ENCODE peak calls at places on chromosomes 7 and 10, in four cellular contexts. E, Z, U and A are unnamed samples.

GRCh38 chr7:657565-658119 is 68.9 kb upstream of the DNAAF5 start:
- DNase-seq in E (peak), Z (peak), U (no peak), A (no peak)

GRCh38 chr10:124611738-124612137 is 132.4 kb downstream of the FAM53B start:
- DNase-seq in E (no peak), Z (peak), U (no peak), A (peak)

GRCh38 chr10:84401838-84402611 is 73.6 kb downstream of the CCSER2 start:
- DNase-seq in E (no peak), Z (no peak), U (no peak), A (no peak)

GRCh38 chr10:70364001-70364771 is 18.2 kb downstream of the LRRC20 start:
- DNase-seq in E (peak), Z (peak), U (peak), A (peak)

GRCh38 chr7:134834689-134835462 is 55.4 kb downstream of the CALD1 start:
- DNase-seq in E (no peak), Z (no peak), U (peak), A (peak)

GRCh38 chr7:156950381-156950858 is 908 bp downstream of the NOM1 start:
- DNase-seq in E (no peak), Z (no peak), U (peak), A (peak)

GRCh38 chr10:104022020-104022419 is 55.1 kb downstream of the SLK start:
- DNase-seq in E (no peak), Z (no peak), U (no peak), A (no peak)

GRCh38 chr10:74290703-74291102 is 139.7 kb downstream of the ADK start:
- DNase-seq in E (no peak), Z (no peak), U (no peak), A (no peak)

GRCh38 chr10:121596668-121597503 is 1.4 kb downstream of the FGFR2 start:
- DNase-seq in E (peak), Z (no peak), U (no peak), A (no peak)

GRCh38 chr10:58514102-58514472 is 1.4 kb downstream of the BICC1 start:
- DNase-seq in E (no peak), Z (no peak), U (no peak), A (no peak)

GRCh38 chr7:139731802-139732470 is 45.9 kb downstream of the HIPK2 start:
- DNase-seq in E (peak), Z (peak), U (no peak), A (no peak)

GRCh38 chr7:99752354-99752753 is 17.4 kb upstream of the CYP3A7 start:
- DNase-seq in E (no peak), Z (no peak), U (peak), A (peak)

GRCh38 chr7:112252691-112253090 is 46.2 kb downstream of the ZNF277 start:
- DNase-seq in E (no peak), Z (no peak), U (no peak), A (no peak)

GRCh38 chr7:159031750-159032149 is 112.9 kb downstream of the VIPR2 start:
- DNase-seq in E (peak), Z (no peak), U (no peak), A (no peak)

GRCh38 chr10:118983263-118983662 is 46.3 kb upstream of the NANOS1 start:
- DNase-seq in E (no peak), Z (peak), U (no peak), A (no peak)

GRCh38 chr10:8614054-8614565 is 559.6 kb downstream of the GATA3 start:
- DNase-seq in E (no peak), Z (no peak), U (no peak), A (no peak)

GRCh38 chr7:38051311-38051710 is 126.7 kb upstream of the STARD3NL start:
- DNase-seq in E (no peak), Z (no peak), U (no peak), A (no peak)

GRCh38 chr7:148264933-148265557 is 325.5 kb upstream of the C7orf33 start:
- DNase-seq in E (peak), Z (peak), U (peak), A (peak)

GRCh38 chr10:122181901-122182799 is 88.9 kb upstream of the BTBD16 start:
- DNase-seq in E (no peak), Z (no peak), U (no peak), A (no peak)

GRCh38 chr10:10824611-10825148 is 193.0 kb upstream of the CELF2 start:
- DNase-seq in E (peak), Z (no peak), U (no peak), A (no peak)

GRCh38 chr7:53350241-53350640 is 314.8 kb downstream of the POM121L12 start:
- DNase-seq in E (peak), Z (peak), U (peak), A (peak)

GRCh38 chr7:121041516-121042148 is 53.1 kb downstream of the CPED1 start:
- DNase-seq in E (no peak), Z (no peak), U (peak), A (peak)

GRCh38 chr7:151923097-151923876 is 33.0 kb upstream of the GALNTL5 start:
- DNase-seq in E (peak), Z (peak), U (no peak), A (no peak)

GRCh38 chr10:132972149-132972985 is 30.0 kb upstream of the CFAP46 start:
- DNase-seq in E (no peak), Z (no peak), U (no peak), A (no peak)

GRCh38 chr10:104819731-104820130 is 178.6 kb downstream of the SORCS3 start:
- DNase-seq in E (no peak), Z (no peak), U (no peak), A (no peak)

GRCh38 chr10:819326-819725 is 112.2 kb downstream of the LARP4B start:
- DNase-seq in E (no peak), Z (no peak), U (no peak), A (no peak)

GRCh38 chr10:103663802-103664201 is 170.3 kb downstream of the NEURL1 start:
- DNase-seq in E (no peak), Z (no peak), U (no peak), A (no peak)

GRCh38 chr7:134891262-134892001 is 94.9 kb upstream of the AGBL3 start:
- DNase-seq in E (peak), Z (no peak), U (peak), A (peak)

GRCh38 chr10:61463035-61463909 is 10.1 kb upstream of the TMEM26 start:
- DNase-seq in E (no peak), Z (no peak), U (no peak), A (no peak)

GRCh38 chr10:98097611-98098010 is 36.8 kb upstream of the R3HCC1L start:
- DNase-seq in E (no peak), Z (no peak), U (no peak), A (no peak)

GRCh38 chr7:7498881-7499280 is 36.8 kb downstream of the COL28A1 start:
- DNase-seq in E (no peak), Z (no peak), U (no peak), A (no peak)

GRCh38 chr7:132112111-132112510 is 464.2 kb downstream of the PLXNA4 start:
- DNase-seq in E (no peak), Z (no peak), U (no peak), A (no peak)

GRCh38 chr10:93259126-93259525 is 185.4 kb downstream of the CYP26A1 start:
- DNase-seq in E (no peak), Z (no peak), U (no peak), A (no peak)

GRCh38 chr7:24075426-24075810 is 208.6 kb upstream of the NPY start:
- DNase-seq in E (no peak), Z (no peak), U (no peak), A (no peak)

GRCh38 chr10:100186253-100186780 is 488 bp upstream of the ERLIN1 start:
- DNase-seq in E (peak), Z (peak), U (peak), A (no peak)

GRCh38 chr10:100185364-100186252 is at the start of gene ERLIN1:
- DNase-seq in E (peak), Z (peak), U (peak), A (peak)

GRCh38 chr10:100184426-100185219 is 1.2 kb downstream of the ERLIN1 start:
- DNase-seq in E (no peak), Z (peak), U (peak), A (peak)

GRCh38 chr10:100183482-100183881 is 2.3 kb downstream of the ERLIN1 start:
- DNase-seq in E (no peak), Z (peak), U (peak), A (peak)

GRCh38 chr10:100186813-100187212 is 984 bp upstream of the ERLIN1 start:
- DNase-seq in E (peak), Z (peak), U (peak), A (peak)
- TF ChIP-seq POLR2A in E (no peak), Z (peak), U (no peak), A (no peak)

GRCh38 chr10:42149722-42150427 is 488.5 kb downstream of the ZNF33B start:
- DNase-seq in E (no peak), Z (no peak), U (no peak), A (no peak)
- TF ChIP-seq POLR2A in E (no peak), Z (no peak), U (no peak), A (no peak)

GRCh38 chr10:89302628-89303027 is 782 bp downstream of the IFIT2 start:
- DNase-seq in E (no peak), Z (peak), U (no peak), A (no peak)
- TF ChIP-seq POLR2A in E (no peak), Z (no peak), U (no peak), A (no peak)

GRCh38 chr7:128453836-128454804 is 1.6 kb upstream of the HILPDA start:
- DNase-seq in E (peak), Z (no peak), U (no peak), A (no peak)
- TF ChIP-seq POLR2A in E (no peak), Z (no peak), U (no peak), A (no peak)

GRCh38 chr7:39567294-39567693 is 1.1 kb downstream of the YAE1 start:
- DNase-seq in E (no peak), Z (no peak), U (no peak), A (no peak)

GRCh38 chr7:39565538-39565937 is 666 bp upstream of the YAE1 start:
- DNase-seq in E (no peak), Z (no peak), U (no peak), A (no peak)

GRCh38 chr7:39560398-39560797 is 5.8 kb upstream of the YAE1 start:
- DNase-seq in E (no peak), Z (no peak), U (peak), A (no peak)

GRCh38 chr7:39560997-39561396 is 5.2 kb upstream of the YAE1 start:
- DNase-seq in E (no peak), Z (no peak), U (no peak), A (no peak)

GRCh38 chr7:39566056-39566921 is at the start of gene YAE1:
- DNase-seq in E (peak), Z (peak), U (peak), A (peak)
- TF ChIP-seq POLR2A in E (peak), Z (peak), U (peak), A (peak)

GRCh38 chr7:149873074-149873967 is 448 bp upstream of the ATP6V0E2 start:
- DNase-seq in E (peak), Z (peak), U (peak), A (peak)
- TF ChIP-seq POLR2A in E (no peak), Z (no peak), U (peak), A (peak)

DNA sequence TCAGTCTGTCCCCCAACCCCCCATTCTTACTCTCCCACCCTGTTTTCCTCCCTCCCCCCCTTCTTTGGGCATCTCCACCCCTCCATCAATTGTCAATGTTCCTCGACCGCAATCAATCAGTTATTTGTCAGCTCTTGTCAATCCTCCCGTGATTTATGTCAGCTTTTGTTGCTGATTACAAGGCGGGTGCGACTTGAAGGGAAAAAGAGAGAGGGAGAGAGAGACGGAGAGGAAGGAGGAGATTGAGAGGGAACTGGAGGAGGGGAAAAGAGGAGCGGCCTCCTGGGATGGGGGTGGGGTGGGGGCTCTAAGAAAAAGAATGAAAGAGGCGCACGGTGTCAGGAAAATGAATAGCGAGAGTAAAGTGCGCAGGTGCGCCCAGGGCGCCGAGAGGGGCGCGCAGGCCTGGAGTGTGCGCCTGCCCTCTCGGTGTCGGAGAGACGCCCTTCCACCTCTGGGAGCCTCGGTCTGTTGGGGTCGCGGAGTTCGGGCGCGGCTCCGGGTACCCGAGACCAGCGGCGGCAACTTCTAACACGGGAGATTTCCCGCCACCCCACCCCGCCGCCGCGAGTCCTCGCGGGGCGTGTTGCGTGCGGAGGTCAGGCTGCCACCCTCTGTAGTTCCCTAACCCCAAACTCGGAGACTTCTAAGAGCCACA is 1.1 kb upstream of the ZNF503 start:
- DNase-seq in E (peak), Z (peak), U (no peak), A (no peak)
- TF ChIP-seq POLR2A in E (no peak), Z (peak), U (no peak), A (no peak)